ENCODE peak calls at places on chromosomes 1 and 21, in seven cellular contexts. One of them, this sample, is unnamed.

GRCh38 chr1:21335750-21336168 is 45.5 kb upstream of the ECE1 start:
- DNase-seq in head of caudate nucleus: no peak
- DNase-seq in A549: no peak
- DNase-seq in pancreas: peak
- DNase-seq in NCI-H1092: peak
- DNase-seq in CD8-positive, alpha-beta memory T cell: no peak
- DNase-seq in brain microvascular endothelial cell: no peak
- DNase-seq in this sample: no peak

GRCh38 chr1:54271341-54271740 is 71.4 kb downstream of the MRPL37 start:
- DNase-seq in head of caudate nucleus: no peak
- DNase-seq in pancreas: no peak
- DNase-seq in NCI-H1092: peak
- DNase-seq in brain microvascular endothelial cell: no peak
- DNase-seq in CD8-positive, alpha-beta memory T cell: no peak
- DNase-seq in A549: no peak
- DNase-seq in this sample: no peak

GRCh38 chr21:23008803-23009202 is 2010.6 kb downstream of the NCAM2 start:
- DNase-seq in head of caudate nucleus: no peak
- DNase-seq in CD8-positive, alpha-beta memory T cell: no peak
- DNase-seq in brain microvascular endothelial cell: no peak
- DNase-seq in NCI-H1092: no peak
- DNase-seq in pancreas: no peak
- DNase-seq in A549: no peak
- DNase-seq in this sample: no peak

GRCh38 chr1:12601690-12602632 is 16.0 kb downstream of the DHRS3 start:
- DNase-seq in CD8-positive, alpha-beta memory T cell: no peak
- DNase-seq in pancreas: no peak
- DNase-seq in brain microvascular endothelial cell: peak
- DNase-seq in A549: no peak
- DNase-seq in head of caudate nucleus: peak
- DNase-seq in NCI-H1092: no peak
- DNase-seq in this sample: no peak

GRCh38 chr1:8643542-8644536 is 173.6 kb downstream of the RERE start:
- DNase-seq in head of caudate nucleus: no peak
- DNase-seq in brain microvascular endothelial cell: no peak
- DNase-seq in CD8-positive, alpha-beta memory T cell: no peak
- DNase-seq in pancreas: peak
- DNase-seq in A549: no peak
- DNase-seq in NCI-H1092: peak
- DNase-seq in this sample: no peak

GRCh38 chr1:218874313-218874712 is 299.4 kb upstream of the LYPLAL1 start:
- DNase-seq in NCI-H1092: no peak
- DNase-seq in A549: no peak
- DNase-seq in brain microvascular endothelial cell: peak
- DNase-seq in head of caudate nucleus: no peak
- DNase-seq in pancreas: no peak
- DNase-seq in CD8-positive, alpha-beta memory T cell: no peak
- DNase-seq in this sample: no peak

GRCh38 chr1:156551066-156551643 is 21.2 kb downstream of the IQGAP3 start:
- DNase-seq in CD8-positive, alpha-beta memory T cell: no peak
- DNase-seq in brain microvascular endothelial cell: no peak
- DNase-seq in NCI-H1092: no peak
- DNase-seq in head of caudate nucleus: no peak
- DNase-seq in A549: no peak
- DNase-seq in pancreas: no peak
- DNase-seq in this sample: no peak

GRCh38 chr1:207851696-207852095 is 59.2 kb downstream of the CD34 start:
- DNase-seq in NCI-H1092: no peak
- DNase-seq in A549: no peak
- DNase-seq in brain microvascular endothelial cell: no peak
- DNase-seq in CD8-positive, alpha-beta memory T cell: no peak
- DNase-seq in pancreas: no peak
- DNase-seq in head of caudate nucleus: no peak
- DNase-seq in this sample: peak

GRCh38 chr1:6091823-6092109 is 46.1 kb downstream of the KCNAB2 start:
- DNase-seq in NCI-H1092: no peak
- DNase-seq in head of caudate nucleus: no peak
- DNase-seq in A549: no peak
- DNase-seq in brain microvascular endothelial cell: no peak
- DNase-seq in pancreas: no peak
- DNase-seq in CD8-positive, alpha-beta memory T cell: no peak
- DNase-seq in this sample: no peak

GRCh38 chr1:51661081-51661518 is 44.2 kb downstream of the OSBPL9 start:
- DNase-seq in NCI-H1092: no peak
- DNase-seq in A549: peak
- DNase-seq in head of caudate nucleus: no peak
- DNase-seq in brain microvascular endothelial cell: peak
- DNase-seq in pancreas: no peak
- DNase-seq in CD8-positive, alpha-beta memory T cell: no peak
- DNase-seq in this sample: no peak

GRCh38 chr1:207291723-207292122 is 29.8 kb upstream of the CD55 start:
- DNase-seq in pancreas: no peak
- DNase-seq in A549: no peak
- DNase-seq in head of caudate nucleus: no peak
- DNase-seq in CD8-positive, alpha-beta memory T cell: no peak
- DNase-seq in NCI-H1092: no peak
- DNase-seq in brain microvascular endothelial cell: no peak
- DNase-seq in this sample: no peak

GRCh38 chr1:7705048-7705907 is 65.8 kb upstream of the VAMP3 start:
- DNase-seq in A549: no peak
- DNase-seq in CD8-positive, alpha-beta memory T cell: peak
- DNase-seq in head of caudate nucleus: peak
- DNase-seq in NCI-H1092: no peak
- DNase-seq in brain microvascular endothelial cell: no peak
- DNase-seq in pancreas: peak
- DNase-seq in this sample: peak

GRCh38 chr1:17587693-17588047 is 48.2 kb downstream of the ARHGEF10L start:
- DNase-seq in A549: no peak
- DNase-seq in head of caudate nucleus: no peak
- DNase-seq in brain microvascular endothelial cell: peak
- DNase-seq in pancreas: no peak
- DNase-seq in CD8-positive, alpha-beta memory T cell: no peak
- DNase-seq in NCI-H1092: no peak
- DNase-seq in this sample: peak

GRCh38 chr1:22916469-22916817 is 56.2 kb downstream of the LACTBL1 start:
- DNase-seq in A549: no peak
- DNase-seq in head of caudate nucleus: peak
- DNase-seq in brain microvascular endothelial cell: no peak
- DNase-seq in NCI-H1092: peak
- DNase-seq in CD8-positive, alpha-beta memory T cell: no peak
- DNase-seq in pancreas: no peak
- DNase-seq in this sample: no peak

GRCh38 chr1:6260961-6261614 is at the start of gene GPR153:
- DNase-seq in A549: no peak
- DNase-seq in head of caudate nucleus: peak
- DNase-seq in CD8-positive, alpha-beta memory T cell: peak
- DNase-seq in brain microvascular endothelial cell: no peak
- DNase-seq in NCI-H1092: no peak
- DNase-seq in pancreas: no peak
- DNase-seq in this sample: no peak

GRCh38 chr1:199734186-199734585 is 293.3 kb upstream of the NR5A2 start:
- DNase-seq in A549: no peak
- DNase-seq in brain microvascular endothelial cell: no peak
- DNase-seq in NCI-H1092: no peak
- DNase-seq in head of caudate nucleus: no peak
- DNase-seq in CD8-positive, alpha-beta memory T cell: no peak
- DNase-seq in pancreas: no peak
- DNase-seq in this sample: no peak

GRCh38 chr1:48946070-48946469 is 169.4 kb upstream of the BEND5 start:
- DNase-seq in CD8-positive, alpha-beta memory T cell: no peak
- DNase-seq in NCI-H1092: no peak
- DNase-seq in A549: no peak
- DNase-seq in pancreas: no peak
- DNase-seq in brain microvascular endothelial cell: no peak
- DNase-seq in head of caudate nucleus: no peak
- DNase-seq in this sample: no peak

GRCh38 chr1:36988311-36988710 is 46.0 kb downstream of the GRIK3 start:
- DNase-seq in CD8-positive, alpha-beta memory T cell: no peak
- DNase-seq in head of caudate nucleus: peak
- DNase-seq in NCI-H1092: no peak
- DNase-seq in brain microvascular endothelial cell: no peak
- DNase-seq in pancreas: no peak
- DNase-seq in A549: no peak
- DNase-seq in this sample: no peak

GRCh38 chr1:11134352-11135266 is 34.9 kb upstream of the EXOSC10 start:
- DNase-seq in CD8-positive, alpha-beta memory T cell: no peak
- DNase-seq in head of caudate nucleus: peak
- DNase-seq in brain microvascular endothelial cell: peak
- DNase-seq in NCI-H1092: peak
- DNase-seq in A549: no peak
- DNase-seq in pancreas: no peak
- DNase-seq in this sample: no peak

GRCh38 chr1:235181561-235182245 is 20.7 kb upstream of the RBM34 start:
- DNase-seq in NCI-H1092: no peak
- DNase-seq in CD8-positive, alpha-beta memory T cell: no peak
- DNase-seq in pancreas: no peak
- DNase-seq in brain microvascular endothelial cell: no peak
- DNase-seq in head of caudate nucleus: no peak
- DNase-seq in A549: no peak
- DNase-seq in this sample: no peak

GRCh38 chr1:38444770-38445442 is 398.3 kb upstream of the POU3F1 start:
- DNase-seq in pancreas: no peak
- DNase-seq in NCI-H1092: no peak
- DNase-seq in head of caudate nucleus: no peak
- DNase-seq in CD8-positive, alpha-beta memory T cell: no peak
- DNase-seq in brain microvascular endothelial cell: no peak
- DNase-seq in A549: no peak
- DNase-seq in this sample: no peak

GRCh38 chr1:17558954-17559617 is 19.6 kb downstream of the ARHGEF10L start:
- DNase-seq in brain microvascular endothelial cell: no peak
- DNase-seq in A549: no peak
- DNase-seq in NCI-H1092: no peak
- DNase-seq in CD8-positive, alpha-beta memory T cell: no peak
- DNase-seq in pancreas: no peak
- DNase-seq in head of caudate nucleus: no peak
- DNase-seq in this sample: no peak

GRCh38 chr1:209335090-209335692 is 248.3 kb upstream of the CAMK1G start:
- DNase-seq in A549: peak
- DNase-seq in NCI-H1092: peak
- DNase-seq in CD8-positive, alpha-beta memory T cell: no peak
- DNase-seq in head of caudate nucleus: peak
- DNase-seq in brain microvascular endothelial cell: peak
- DNase-seq in pancreas: no peak
- DNase-seq in this sample: peak

GRCh38 chr1:228100822-228101613 is 2.1 kb downstream of the C1orf35 start:
- DNase-seq in pancreas: no peak
- DNase-seq in CD8-positive, alpha-beta memory T cell: no peak
- DNase-seq in A549: no peak
- DNase-seq in brain microvascular endothelial cell: no peak
- DNase-seq in head of caudate nucleus: no peak
- DNase-seq in NCI-H1092: no peak
- DNase-seq in this sample: no peak

GRCh38 chr1:191595170-191595569 is 563.1 kb upstream of the RGS18 start:
- DNase-seq in A549: no peak
- DNase-seq in pancreas: no peak
- DNase-seq in CD8-positive, alpha-beta memory T cell: no peak
- DNase-seq in head of caudate nucleus: no peak
- DNase-seq in NCI-H1092: no peak
- DNase-seq in brain microvascular endothelial cell: no peak
- DNase-seq in this sample: no peak

GRCh38 chr1:5727871-5728643 is 264.2 kb downstream of the NPHP4 start:
- DNase-seq in CD8-positive, alpha-beta memory T cell: no peak
- DNase-seq in pancreas: no peak
- DNase-seq in head of caudate nucleus: no peak
- DNase-seq in brain microvascular endothelial cell: no peak
- DNase-seq in A549: no peak
- DNase-seq in NCI-H1092: no peak
- DNase-seq in this sample: no peak

GRCh38 chr1:27341525-27342252 is at the start of gene SYTL1:
- DNase-seq in A549: peak
- DNase-seq in NCI-H1092: no peak
- DNase-seq in brain microvascular endothelial cell: peak
- DNase-seq in CD8-positive, alpha-beta memory T cell: peak
- DNase-seq in pancreas: peak
- DNase-seq in head of caudate nucleus: no peak
- DNase-seq in this sample: peak

GRCh38 chr1:183996036-183996376 is 41.5 kb downstream of the COLGALT2 start:
- DNase-seq in A549: no peak
- DNase-seq in head of caudate nucleus: no peak
- DNase-seq in pancreas: no peak
- DNase-seq in CD8-positive, alpha-beta memory T cell: no peak
- DNase-seq in brain microvascular endothelial cell: no peak
- DNase-seq in NCI-H1092: no peak
- DNase-seq in this sample: peak

GRCh38 chr1:111895456-111895855 is 94.0 kb downstream of the KCND3 start:
- DNase-seq in brain microvascular endothelial cell: no peak
- DNase-seq in pancreas: no peak
- DNase-seq in head of caudate nucleus: peak
- DNase-seq in A549: no peak
- DNase-seq in CD8-positive, alpha-beta memory T cell: no peak
- DNase-seq in NCI-H1092: no peak
- DNase-seq in this sample: no peak

GRCh38 chr1:201769966-201770365 is 59.0 kb upstream of the IPO9 start:
- DNase-seq in A549: no peak
- DNase-seq in pancreas: no peak
- DNase-seq in CD8-positive, alpha-beta memory T cell: no peak
- DNase-seq in brain microvascular endothelial cell: peak
- DNase-seq in head of caudate nucleus: peak
- DNase-seq in NCI-H1092: no peak
- DNase-seq in this sample: no peak

GRCh38 chr21:42545317-42545716 is 31.7 kb downstream of the SLC37A1 start:
- DNase-seq in NCI-H1092: no peak
- DNase-seq in A549: no peak
- DNase-seq in pancreas: no peak
- DNase-seq in head of caudate nucleus: no peak
- DNase-seq in CD8-positive, alpha-beta memory T cell: no peak
- DNase-seq in brain microvascular endothelial cell: no peak
- DNase-seq in this sample: no peak

GRCh38 chr1:66364578-66365391 is 169.2 kb upstream of the SGIP1 start:
- DNase-seq in head of caudate nucleus: no peak
- DNase-seq in brain microvascular endothelial cell: no peak
- DNase-seq in pancreas: no peak
- DNase-seq in NCI-H1092: no peak
- DNase-seq in CD8-positive, alpha-beta memory T cell: no peak
- DNase-seq in A549: no peak
- DNase-seq in this sample: no peak

GRCh38 chr1:45037456-45037855 is 25.4 kb downstream of the UROD start:
- DNase-seq in CD8-positive, alpha-beta memory T cell: no peak
- DNase-seq in A549: no peak
- DNase-seq in NCI-H1092: no peak
- DNase-seq in head of caudate nucleus: no peak
- DNase-seq in brain microvascular endothelial cell: peak
- DNase-seq in pancreas: no peak
- DNase-seq in this sample: no peak

GRCh38 chr1:119764220-119764619 is 4.5 kb downstream of the HMGCS2 start:
- DNase-seq in head of caudate nucleus: no peak
- DNase-seq in pancreas: no peak
- DNase-seq in NCI-H1092: no peak
- DNase-seq in A549: no peak
- DNase-seq in brain microvascular endothelial cell: no peak
- DNase-seq in CD8-positive, alpha-beta memory T cell: no peak
- DNase-seq in this sample: no peak

GRCh38 chr1:10721381-10722321 is 74.8 kb downstream of the CASZ1 start:
- DNase-seq in brain microvascular endothelial cell: no peak
- DNase-seq in pancreas: no peak
- DNase-seq in CD8-positive, alpha-beta memory T cell: no peak
- DNase-seq in NCI-H1092: no peak
- DNase-seq in A549: no peak
- DNase-seq in head of caudate nucleus: no peak
- DNase-seq in this sample: no peak

GRCh38 chr1:231596337-231596791 is 30.2 kb upstream of the DISC1 start:
- DNase-seq in CD8-positive, alpha-beta memory T cell: no peak
- DNase-seq in brain microvascular endothelial cell: no peak
- DNase-seq in A549: no peak
- DNase-seq in pancreas: no peak
- DNase-seq in NCI-H1092: no peak
- DNase-seq in head of caudate nucleus: no peak
- DNase-seq in this sample: no peak

This sample was measured in Caco-2.